ENCODE peak calls at places on chromosomes 2 and 18, in five cellular contexts. W is coronary artery; C is activated T-helper 9 cell treated with anti-CD3 and anti-CD28 coated beads, Interleukin-2, amount 50 U/mL, for 16 hours; E is stimulated activated CD8-positive, alpha-beta memory T cell treated with anti-CD3 and anti-CD28 coated beads, Interleukin-7, amount 100 ng/mL, for 48 hours; H is NB4. J is an unnamed sample.

GRCh38 chr18:23593720-23594119 is 7.4 kb upstream of the NPC1 start:
- DNase-seq in W (no peak), C (no peak), E (no peak), H (no peak), J (no peak)

GRCh38 chr2:66443977-66444855 is 9.3 kb downstream of the MEIS1 start:
- DNase-seq in W (no peak), C (no peak), E (no peak), H (no peak), J (no peak)

GRCh38 chr18:49639643-49640361 is 77.9 kb downstream of the LIPG start:
- DNase-seq in W (no peak), C (no peak), E (no peak), H (no peak), J (no peak)

GRCh38 chr2:54983345-54984235 is 66.7 kb downstream of the RTN4 start:
- DNase-seq in W (no peak), C (no peak), E (no peak), H (no peak), J (no peak)

GRCh38 chr18:46676162-46676830 is 19.3 kb upstream of the LOXHD1 start:
- DNase-seq in W (no peak), C (no peak), E (no peak), H (peak), J (no peak)

GRCh38 chr2:236622201-236622600 is 52.6 kb downstream of the ACKR3 start:
- DNase-seq in W (no peak), C (no peak), E (no peak), H (no peak), J (no peak)

GRCh38 chr2:102313025-102313424 is 1.7 kb downstream of the IL1RL1 start:
- DNase-seq in W (no peak), C (no peak), E (no peak), H (no peak), J (no peak)

GRCh38 chr2:127893033-127893432 is 7.3 kb upstream of the AMMECR1L start:
- DNase-seq in W (no peak), C (no peak), E (no peak), H (no peak), J (no peak)

GRCh38 chr2:179751184-179751809 is 110.1 kb downstream of the ZNF385B start:
- DNase-seq in W (no peak), C (no peak), E (no peak), H (peak), J (no peak)

GRCh38 chr2:43488737-43489136 is 107.1 kb downstream of the THADA start:
- DNase-seq in W (no peak), C (no peak), E (no peak), H (no peak), J (no peak)

GRCh38 chr2:55111230-55111569 is 60.9 kb upstream of the RTN4 start:
- DNase-seq in W (no peak), C (no peak), E (no peak), H (no peak), J (no peak)

GRCh38 chr18:36532815-36533214 is 235.3 kb downstream of the FHOD3 start:
- DNase-seq in W (no peak), C (no peak), E (no peak), H (no peak), J (no peak)

GRCh38 chr2:70719231-70719630 is 48.8 kb downstream of the ADD2 start:
- DNase-seq in W (no peak), C (no peak), E (no peak), H (no peak), J (no peak)

GRCh38 chr2:10883880-10884529 is 27.7 kb upstream of the KCNF1 start:
- DNase-seq in W (no peak), C (no peak), E (no peak), H (no peak), J (no peak)

GRCh38 chr2:182628901-182629300 is 87.2 kb upstream of the DNAJC10 start:
- DNase-seq in W (no peak), C (no peak), E (no peak), H (no peak), J (no peak)

GRCh38 chr2:238370482-238371372 is 50.4 kb downstream of the TRAF3IP1 start:
- DNase-seq in W (no peak), C (peak), E (peak), H (peak), J (peak)

GRCh38 chr2:25215948-25216679 is 47.7 kb upstream of the POMC start:
- DNase-seq in W (no peak), C (peak), E (peak), H (peak), J (no peak)

J was measured in BE2C.